ENCODE peak calls at places on chromosomes 13 and 19, in nine cellular contexts. Y is non-pigmented ciliary epithelial cell; J is mammary epithelial cell; B is omental fat pad; S is stimulated activated naive CD8-positive, alpha-beta T cell treated with anti-CD3 and anti-CD28 coated beads, Interleukin-15, Interleukin-2, amounts not matched to agents 100 U/mL and 50 U/mL, for 24 hours; R is NCI-H1092; C is HEK293T; V is stimulated activated CD4-positive, alpha-beta T cell treated with anti-CD3 and anti-CD28 coated beads, Interleukin-15, amount 100 ng/mL, for 1 hour; N is T-helper 2 cell. E is an unnamed sample.
A peak's percentile ranks its signal among the peaks of the same experiment; 100 is the strongest.

GRCh38 chr13:101795025-101795424 is 342.6 kb downstream of the ITGBL1 start:
- DNase-seq in Y (no peak), J (no peak), B (no peak), S (no peak), R (no peak), C (no peak), V (no peak), N (no peak), E (no peak)

GRCh38 chr13:26186141-26186870 is 35.8 kb downstream of the RNF6 start:
- DNase-seq in Y (peak; percentile 46), J (peak; percentile 92), B (peak; percentile 64), S (peak; percentile 89), R (peak; percentile 89), C (no peak), V (peak; percentile 86), N (peak; percentile 80), E (peak; percentile 63)

GRCh38 chr13:109840201-109840892 is 54.0 kb upstream of the IRS2 start:
- DNase-seq in Y (peak; percentile 60), J (peak; percentile 70), B (no peak), S (peak; percentile 14), R (no peak), C (no peak), V (no peak), N (no peak), E (no peak)

GRCh38 chr13:79405831-79406596 is at the start of gene RBM26:
- DNase-seq in Y (peak; percentile 74), J (peak; percentile 91), B (peak; percentile 88), S (peak; percentile 94), R (peak; percentile 99), C (peak; percentile 99), V (peak; percentile 85), N (peak; percentile 89), E (peak; percentile 68)

GRCh38 chr13:111548805-111549204 is 228.4 kb downstream of the TEX29 start:
- DNase-seq in Y (no peak), J (no peak), B (no peak), S (no peak), R (no peak), C (no peak), V (no peak), N (no peak), E (no peak)

GRCh38 chr19:17340302-17340870 is 3.0 kb downstream of the GTPBP3 start:
- DNase-seq in Y (no peak), J (no peak), B (no peak), S (peak; percentile 44), R (no peak), C (no peak), V (no peak), N (no peak), E (no peak)

GRCh38 chr19:30391554-30392551 is 19.7 kb downstream of the ZNF536 start:
- DNase-seq in Y (no peak), J (no peak), B (no peak), S (no peak), R (no peak), C (peak; percentile 31), V (no peak), N (no peak), E (no peak)

GRCh38 chr19:5974721-5975387 is 3.1 kb downstream of the RANBP3 start:
- DNase-seq in Y (no peak), J (no peak), B (no peak), S (peak; percentile 57), R (no peak), C (no peak), V (no peak), N (no peak), E (no peak)

GRCh38 chr19:405138-405965 is 3.6 kb downstream of the C2CD4C start:
- DNase-seq in Y (no peak), J (no peak), B (no peak), S (no peak), R (no peak), C (no peak), V (no peak), N (no peak), E (no peak)

GRCh38 chr19:55621673-55622231 is 2.6 kb downstream of the ZNF784 start:
- DNase-seq in Y (no peak), J (no peak), B (no peak), S (no peak), R (no peak), C (no peak), V (no peak), N (no peak), E (no peak)

GRCh38 chr13:80086304-80086721 is 254.6 kb downstream of the SPRY2 start:
- DNase-seq in Y (no peak), J (peak; percentile 77), B (no peak), S (no peak), R (no peak), C (no peak), V (no peak), N (no peak), E (no peak)

GRCh38 chr13:19818223-19818842 is 35.6 kb upstream of the PSPC1 start:
- DNase-seq in Y (no peak), J (no peak), B (no peak), S (peak; percentile 55), R (no peak), C (peak; percentile 16), V (peak; percentile 24), N (peak; percentile 5), E (no peak)

GRCh38 chr19:40305403-40305802 is 20.3 kb upstream of the AKT2 start:
- DNase-seq in Y (peak; percentile 78), J (peak; percentile 63), B (no peak), S (peak; percentile 82), R (peak; percentile 39), C (peak; percentile 80), V (peak; percentile 37), N (peak; percentile 49), E (no peak)

GRCh38 chr19:3474015-3474414 is 6.3 kb downstream of the SMIM24 start:
- DNase-seq in Y (no peak), J (no peak), B (no peak), S (no peak), R (no peak), C (no peak), V (no peak), N (no peak), E (no peak)

GRCh38 chr19:35266904-35267817 is 1.6 kb upstream of the USF2 start:
- DNase-seq in Y (no peak), J (no peak), B (no peak), S (peak; percentile 56), R (peak; percentile 11), C (no peak), V (peak; percentile 34), N (no peak), E (no peak)

GRCh38 chr13:93775507-93776108 is 549.0 kb downstream of the GPC6 start:
- DNase-seq in Y (peak; percentile 51), J (no peak), B (no peak), S (no peak), R (no peak), C (no peak), V (no peak), N (no peak), E (no peak)

GRCh38 chr19:42185281-42185680 is 32.2 kb downstream of the DEDD2 start:
- DNase-seq in Y (no peak), J (no peak), B (no peak), S (no peak), R (no peak), C (no peak), V (no peak), N (no peak), E (no peak)